ENCODE peak calls at places on chromosomes 3 and 15, in six cellular contexts. V is astrocyte of the cerebellum, G is lung, B is IMR-90, N is AG04450, F is fibroblast of lung. E is an unnamed sample.

GRCh38 chr3:146493221-146493620 is 23.9 kb upstream of the PLSCR2 start:
- DNase-seq in G (no peak), B (peak), F (peak), N (no peak), V (no peak), E (peak)

GRCh38 chr3:146780251-146780650 is 175.1 kb upstream of the PLSCR5 start:
- DNase-seq in N (no peak), F (no peak), V (no peak), B (peak), G (no peak), E (no peak)

GRCh38 chr15:67746450-67746849 is 78.9 kb upstream of the SKOR1 start:
- DNase-seq in N (no peak), V (no peak), F (no peak), G (no peak), B (no peak), E (no peak)

GRCh38 chr3:104632947-104633346 is 733.8 kb upstream of the ALCAM start:
- DNase-seq in V (no peak), B (peak), N (no peak), F (no peak), G (no peak), E (no peak)

GRCh38 chr3:57068437-57069089 is 8.1 kb downstream of the SPATA12 start:
- DNase-seq in F (peak), V (peak), N (no peak), B (peak), G (peak), E (peak)

GRCh38 chr15:101439920-101440319 is 49.6 kb downstream of the PCSK6 start:
- DNase-seq in V (no peak), B (peak), G (no peak), N (no peak), F (peak), E (peak)

GRCh38 chr15:23472678-23473077 is 25.6 kb upstream of the GOLGA6L2 start:
- DNase-seq in B (no peak), N (no peak), F (no peak), V (no peak), G (no peak), E (no peak)

GRCh38 chr15:40006003-40006402 is 33.0 kb downstream of the SRP14 start:
- DNase-seq in N (peak), V (no peak), G (no peak), F (peak), B (peak), E (peak)

GRCh38 chr3:42830437-42831320 is 21.4 kb downstream of the ACKR2 start:
- DNase-seq in G (no peak), V (no peak), N (no peak), B (peak), F (peak), E (peak)

GRCh38 chr15:44726136-44726535 is 10.2 kb upstream of the TRIM69 start:
- DNase-seq in F (no peak), N (no peak), B (no peak), G (no peak), V (no peak), E (peak)

GRCh38 chr15:98043160-98044059 is 82.9 kb downstream of the ARRDC4 start:
- DNase-seq in V (no peak), N (no peak), F (no peak), G (no peak), B (no peak), E (no peak)

GRCh38 chr3:114942773-114943172 is 204.3 kb downstream of the ZBTB20 start:
- DNase-seq in B (no peak), V (no peak), F (no peak), G (no peak), N (no peak), E (no peak)

GRCh38 chr15:54197995-54198394 is 219.8 kb downstream of the UNC13C start:
- DNase-seq in G (no peak), N (no peak), F (no peak), B (no peak), V (no peak), E (no peak)

GRCh38 chr15:61829514-61829889 is 230.7 kb downstream of the VPS13C start:
- DNase-seq in V (no peak), G (no peak), F (no peak), B (no peak), N (no peak), E (no peak)

GRCh38 chr3:32399030-32399620 is 7.5 kb downstream of the CMTM7 start:
- DNase-seq in V (peak), B (peak), N (no peak), F (peak), G (no peak), E (peak)

GRCh38 chr3:177493091-177493490 is 295.8 kb upstream of the TBL1XR1 start:
- DNase-seq in N (no peak), V (no peak), B (no peak), G (no peak), F (no peak), E (no peak)

GRCh38 chr3:33954956-33955355 is 156.5 kb downstream of the PDCD6IP start:
- DNase-seq in F (no peak), V (no peak), B (no peak), G (no peak), N (no peak), E (no peak)

GRCh38 chr15:95142441-95142840 is 911.1 kb downstream of the MCTP2 start:
- DNase-seq in N (no peak), F (no peak), G (no peak), V (no peak), B (no peak), E (no peak)

GRCh38 chr3:185205865-185206264 is 48.0 kb downstream of the EHHADH start:
- DNase-seq in F (no peak), G (no peak), B (no peak), N (no peak), V (no peak), E (no peak)

GRCh38 chr3:190849607-190850006 is 12.9 kb downstream of the GMNC start:
- DNase-seq in N (no peak), G (no peak), F (no peak), B (no peak), V (no peak), E (no peak)

GRCh38 chr15:82262422-82263026 is at the start of the genes EFL1 and SAXO2:
- DNase-seq in F (peak), B (peak), G (peak), N (peak), V (peak), E (peak)

GRCh38 chr15:82263350-82263749 is 732 bp downstream of the SAXO2 start:
- DNase-seq in G (no peak), B (no peak), V (no peak), F (no peak), N (no peak), E (no peak)
- H3K4me3 ChIP-seq in G (no peak), B (peak), V (peak), F (peak), N (peak), E (peak)

DNA sequence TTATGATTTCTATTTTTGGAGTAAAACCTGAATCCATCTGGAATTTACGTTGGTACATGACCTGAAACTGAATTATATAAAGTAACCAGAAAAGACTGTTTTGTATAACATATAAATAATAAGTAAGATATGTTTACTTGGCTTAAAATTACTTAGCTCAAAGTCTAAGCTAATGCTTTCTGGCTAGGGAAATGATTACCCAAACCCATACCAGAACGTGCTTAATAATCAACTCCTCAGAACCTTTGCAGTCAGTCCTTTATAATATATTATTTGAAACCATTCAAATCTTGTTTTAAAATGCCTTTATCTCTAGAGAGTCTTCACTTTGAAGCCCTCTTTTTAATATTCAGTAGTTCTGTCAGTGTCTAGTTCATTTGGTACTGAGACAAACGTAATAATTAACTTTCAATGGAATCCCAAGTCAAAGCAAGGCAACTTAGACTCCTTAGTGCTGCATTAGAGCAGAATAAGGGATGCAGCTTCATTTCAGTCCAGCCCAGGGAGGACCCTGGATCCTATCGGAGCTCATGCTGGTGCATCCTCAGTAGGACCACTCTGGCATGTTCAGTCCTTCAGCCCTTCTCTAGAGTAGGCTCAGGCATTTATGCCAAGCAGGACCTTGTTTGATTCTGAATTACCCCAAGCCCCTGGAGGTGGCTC is 81.6 kb downstream of the MME start:
- DNase-seq in V (no peak), N (no peak), B (no peak), F (no peak), G (no peak), E (no peak)
- TF ChIP-seq CTCF in V (no peak), N (no peak), B (no peak), F (no peak), G (no peak), E (no peak)

DNA sequence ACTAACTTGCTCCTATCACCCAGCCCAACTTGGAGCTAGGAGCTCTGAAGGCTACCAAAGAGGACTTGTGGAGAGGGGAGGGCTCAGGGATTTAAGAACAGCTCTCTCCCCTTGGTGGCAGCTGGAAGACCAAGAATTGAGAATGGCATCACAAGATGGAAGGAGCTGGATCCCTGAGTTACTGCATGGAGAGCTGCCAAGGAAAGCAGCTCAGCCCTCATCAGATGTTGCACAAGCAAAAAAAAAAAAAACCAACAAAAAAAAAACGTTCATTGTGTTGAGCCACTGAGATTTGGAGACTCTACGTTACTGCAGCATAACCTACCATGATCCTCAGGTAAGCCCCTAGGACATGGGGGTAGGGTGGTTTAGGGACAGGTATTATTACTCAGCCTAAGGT is 41.0 kb downstream of the ITGB5 start:
- DNase-seq in B (peak), G (no peak), V (peak), F (peak), N (no peak), E (peak)
- H3K4me3 ChIP-seq in B (no peak), G (no peak), V (no peak), F (no peak), N (no peak), E (no peak)

GRCh38 chr3:20245781-20246180 is 59.8 kb upstream of the SGO1 start:
- DNase-seq in N (no peak), G (no peak), V (no peak), B (no peak), F (no peak), E (no peak)
- TF ChIP-seq CTCF in N (no peak), G (no peak), V (no peak), B (no peak), F (no peak), E (no peak)